ENCODE peak calls at places on chromosomes 2 and 18, in eight cellular contexts. Q, L, V, I, P, X, N and Z are unnamed samples.
A peak's percentile ranks its signal among the peaks of the same experiment; 100 is the strongest.

GRCh38 chr2:197263077-197263476 is 47.5 kb downstream of the ANKRD44 start:
- DNase-seq in L (no peak), Q (no peak), X (no peak), N (no peak), I (no peak), V (no peak), P (no peak), Z (no peak)

GRCh38 chr2:168999668-169000213 is 31.4 kb downstream of the ABCB11 start:
- DNase-seq in I (no peak), P (no peak), Q (no peak), N (no peak), X (no peak), V (no peak), L (no peak), Z (no peak)

GRCh38 chr2:177332041-177332991 is 60.3 kb upstream of the AGPS start:
- DNase-seq in I (peak; percentile 47), P (no peak), L (no peak), X (peak; percentile 33), N (peak; percentile 75), V (peak; percentile 73), Q (peak; percentile 39), Z (peak; percentile 36)

GRCh38 chr2:205716126-205716525 is 33.8 kb downstream of the NRP2 start:
- DNase-seq in L (no peak), X (peak; percentile 33), Q (peak; percentile 71), V (peak; percentile 87), P (no peak), N (no peak), I (no peak), Z (no peak)

GRCh38 chr2:119950966-119951365 is 61.9 kb upstream of the EPB41L5 start:
- DNase-seq in N (no peak), L (no peak), V (no peak), I (no peak), X (no peak), P (no peak), Q (no peak), Z (no peak)

GRCh38 chr2:97751752-97752151 is 38.4 kb downstream of the ZAP70 start:
- DNase-seq in N (no peak), X (no peak), L (no peak), P (no peak), I (no peak), V (no peak), Q (no peak), Z (no peak)

GRCh38 chr2:238287702-238288649 is at the start of gene PER2:
- DNase-seq in I (peak; percentile 74), N (peak; percentile 32), X (peak; percentile 70), P (peak; percentile 81), Q (peak; percentile 43), L (no peak), V (peak; percentile 85), Z (peak; percentile 35)

GRCh38 chr2:202815548-202816420 is 55.8 kb downstream of the ICA1L start:
- DNase-seq in I (peak; percentile 38), P (no peak), Q (no peak), L (no peak), X (no peak), N (no peak), V (no peak), Z (no peak)

GRCh38 chr2:150392614-150393013 is 94.9 kb downstream of the RND3 start:
- DNase-seq in V (no peak), X (no peak), Q (no peak), N (no peak), I (no peak), P (no peak), L (no peak), Z (no peak)
- H3K4me3 ChIP-seq in V (no peak overlapping the region), X (no peak overlapping the region), Q (no peak overlapping the region), N (no peak overlapping the region), I (no peak overlapping the region), P (no peak overlapping the region), L (no peak overlapping the region), Z (no peak overlapping the region)

GRCh38 chr18:76913583-76913982 is 91.2 kb downstream of the ZNF236 start:
- DNase-seq in Q (no peak), V (no peak), X (peak; percentile 25), N (no peak), I (no peak), L (no peak), P (no peak), Z (no peak)
- TF ChIP-seq CTCF in Q (no peak), V (no peak), X (no peak), N (no peak), I (no peak), L (no peak), P (no peak), Z (no peak)

DNA sequence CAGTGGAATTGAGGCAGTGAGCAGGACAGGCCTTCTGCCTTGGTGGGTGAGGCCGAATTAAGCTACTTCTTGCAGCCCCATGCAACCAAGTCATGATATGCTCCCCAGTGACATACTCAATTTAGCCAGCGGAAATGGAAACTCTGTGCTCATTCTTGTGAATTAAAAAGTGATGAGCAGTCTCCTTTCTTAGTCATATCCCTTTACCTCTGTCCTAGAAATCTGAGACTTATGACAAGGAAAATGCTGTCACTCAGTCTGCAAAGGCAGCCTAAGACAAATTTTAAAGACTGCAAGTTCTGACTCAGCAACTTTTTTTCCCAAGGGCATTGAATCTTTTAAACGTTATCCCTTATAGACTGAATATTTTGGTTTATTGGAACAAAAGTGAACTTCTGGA is 218.2 kb downstream of the SH3BP4 start:
- DNase-seq in N (no peak), V (no peak), P (no peak), L (no peak), I (no peak), Q (no peak), X (no peak), Z (no peak)
- H3K27me3 ChIP-seq in N (no peaks in the 10 kb centered on the region), V (no peaks in the 10 kb centered on the region), P (no peaks in the 10 kb centered on the region), L (no peaks in the 10 kb centered on the region), I (no peaks in the 10 kb centered on the region), Q (no peaks in the 10 kb centered on the region), X (no peaks in the 10 kb centered on the region), Z (no peaks in the 10 kb centered on the region)

GRCh38 chr2:69227717-69228116 is 159.3 kb downstream of the GFPT1 start:
- DNase-seq in N (no peak), I (no peak), V (no peak), L (no peak), X (peak; percentile 39), P (no peak), Q (peak; percentile 7), Z (no peak)
- H3K4me3 ChIP-seq in N (no peak overlapping the region), I (no peak overlapping the region), V (no peak overlapping the region), L (no peak overlapping the region), X (no peak overlapping the region), P (no peak overlapping the region), Q (no peak overlapping the region), Z (no peak overlapping the region)

GRCh38 chr2:54419855-54420550 is 36.1 kb upstream of the SPTBN1 start:
- DNase-seq in V (no peak), I (no peak), X (no peak), P (no peak), N (no peak), Q (no peak), L (no peak), Z (no peak)
- TF ChIP-seq CTCF in V (no peak), I (no peak), X (no peak), P (no peak), N (no peak), Q (no peak), L (no peak), Z (no peak)

DNA sequence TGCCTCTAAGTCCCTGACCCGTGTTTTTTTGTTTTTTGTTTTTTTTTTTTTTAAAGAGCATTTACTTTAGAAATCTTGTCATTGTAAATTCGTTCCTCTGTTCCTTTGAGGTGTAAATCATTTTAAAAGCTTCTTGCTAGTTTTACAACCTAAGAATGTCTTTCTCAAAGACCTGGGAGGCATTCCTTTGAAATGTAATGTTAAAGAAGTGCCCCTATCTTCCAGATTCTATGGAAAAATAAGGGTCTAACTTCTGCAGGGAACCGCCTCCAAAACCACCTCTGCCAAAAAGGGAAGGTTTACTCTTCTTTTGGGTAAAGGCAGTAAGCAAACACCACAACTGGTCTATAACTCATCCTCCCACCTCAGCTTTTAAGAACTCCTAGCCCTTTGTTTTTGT is 259.6 kb upstream of the ZNF804A start:
- DNase-seq in I (no peak), N (no peak), P (no peak), V (peak; percentile 54), L (no peak), X (no peak), Q (no peak), Z (no peak)
- H3K27me3 ChIP-seq in I (no peaks in the 10 kb centered on the region), N (no peaks in the 10 kb centered on the region), P (no peaks in the 10 kb centered on the region), V (no peaks in the 10 kb centered on the region), L (no peaks in the 10 kb centered on the region), X (no peaks in the 10 kb centered on the region), Q (no peaks in the 10 kb centered on the region), Z (no peaks in the 10 kb centered on the region)

GRCh38 chr2:230873670-230874401 is 9.1 kb downstream of the ITM2C start:
- DNase-seq in I (no peak), Q (no peak), P (peak; percentile 21), L (no peak), V (peak; percentile 24), X (peak; percentile 63), N (no peak), Z (no peak)

GRCh38 chr2:230871361-230872150 is 6.8 kb downstream of the ITM2C start:
- DNase-seq in P (peak; percentile 33), X (no peak), I (no peak), V (peak; percentile 41), N (no peak), L (no peak), Q (no peak), Z (no peak)

GRCh38 chr2:230870544-230871360 is 6.0 kb downstream of the ITM2C start:
- DNase-seq in V (peak; percentile 56), L (no peak), P (no peak), X (peak; percentile 77), N (no peak), Q (no peak), I (no peak), Z (peak; percentile 26)

GRCh38 chr2:230872968-230873669 is 8.4 kb downstream of the ITM2C start:
- DNase-seq in X (peak; percentile 55), V (peak; percentile 32), Q (no peak), P (no peak), L (no peak), N (no peak), I (no peak), Z (no peak)

GRCh38 chr2:230872151-230872967 is 7.6 kb downstream of the ITM2C start:
- DNase-seq in N (no peak), I (no peak), X (no peak), V (peak; percentile 35), L (no peak), Q (no peak), P (peak; percentile 47), Z (no peak)
- H3K4me3 ChIP-seq in N (no peak overlapping the region), I (no peak overlapping the region), X (no peak overlapping the region), V (no peak overlapping the region), L (no peak overlapping the region), Q (no peak overlapping the region), P (no peak overlapping the region), Z (no peak overlapping the region)

GRCh38 chr2:81481994-81482368 is 1177.4 kb upstream of the LRRTM1 start:
- DNase-seq in X (no peak), V (no peak), I (no peak), Q (no peak), N (no peak), P (no peak), L (no peak), Z (no peak)
- TF ChIP-seq CTCF in X (no peak), V (no peak), I (no peak), Q (no peak), N (no peak), P (no peak), L (no peak), Z (no peak)

DNA sequence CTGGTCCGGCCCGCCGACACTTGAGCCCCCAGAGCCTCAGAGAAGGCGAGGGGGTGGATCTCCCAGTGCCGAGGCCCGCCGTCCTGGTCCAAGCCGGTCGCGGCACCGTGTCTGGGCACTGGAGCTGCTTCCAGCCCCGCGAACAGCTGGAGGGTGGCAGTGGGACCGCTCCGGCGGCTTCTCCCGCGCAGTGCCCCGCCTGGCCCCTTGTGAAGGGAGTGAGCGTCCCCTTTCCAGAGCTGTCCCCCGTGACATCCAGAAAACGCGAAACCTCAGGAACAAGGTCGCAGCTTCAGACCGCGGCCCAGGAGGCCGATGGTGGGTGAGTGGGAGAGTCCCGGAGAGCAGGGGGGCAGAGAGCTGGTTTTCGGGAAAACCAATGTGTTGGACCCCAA is 579 bp upstream of the EMX1 start:
- DNase-seq in N (no peak), X (no peak), L (no peak), I (no peak), Q (no peak), P (peak; percentile 60), V (no peak), Z (no peak)
- H3K27me3 ChIP-seq in N (peaks cover 9% of the 10 kb centered on the region), X (peaks cover 100% of the 10 kb centered on the region), L (peaks cover 7% of the 10 kb centered on the region), I (peaks cover 37% of the 10 kb centered on the region), Q (peaks cover 6% of the 10 kb centered on the region), P (peaks cover 10% of the 10 kb centered on the region), V (peaks cover 100% of the 10 kb centered on the region), Z (peaks cover 8% of the 10 kb centered on the region)